ENCODE peak calls at places on chromosomes 2 and 18, in four cellular contexts. W, Q, K and R are unnamed samples.

GRCh38 chr2:120448961-120449421 is 103.1 kb downstream of the INHBB start:
- DNase-seq in W (no peak), Q (no peak), K (no peak), R (no peak)

GRCh38 chr2:184692137-184692734 is 93.9 kb downstream of the ZNF804A start:
- DNase-seq in W (no peak), Q (no peak), K (no peak), R (no peak)

GRCh38 chr2:177243476-177243875 is 21.1 kb downstream of the NFE2L2 start:
- DNase-seq in W (no peak), Q (no peak), K (no peak), R (no peak)

GRCh38 chr18:79011300-79011870 is 31.8 kb downstream of the SALL3 start:
- DNase-seq in W (no peak), Q (no peak), K (no peak), R (no peak)

GRCh38 chr2:240932001-240932723 is 26.0 kb downstream of the CROCC2 start:
- DNase-seq in W (no peak), Q (no peak), K (no peak), R (no peak)

GRCh38 chr2:239288951-239289481 is 111.8 kb downstream of the HDAC4 start:
- DNase-seq in W (no peak), Q (no peak), K (peak; percentile 58), R (no peak)

GRCh38 chr2:186770332-186770946 is 76.6 kb downstream of the FAM171B start:
- DNase-seq in W (no peak), Q (no peak), K (no peak), R (no peak)

GRCh38 chr2:240994161-240994896 is 4.1 kb upstream of the SNED1 start:
- DNase-seq in W (no peak), Q (no peak), K (no peak), R (no peak)

GRCh38 chr18:43789234-43790000 is 512.1 kb upstream of the SYT4 start:
- DNase-seq in W (no peak), Q (no peak), K (no peak), R (no peak)

GRCh38 chr2:177030391-177031000 is 182.1 kb upstream of the HNRNPA3 start:
- DNase-seq in W (no peak), Q (no peak), K (no peak), R (no peak)

GRCh38 chr2:73202156-73203054 is at the start of gene NOTO:
- DNase-seq in W (no peak), Q (no peak), K (peak; percentile 17), R (peak; percentile 12)

GRCh38 chr2:3433339-3433699 is 53.8 kb downstream of the TRAPPC12 start:
- DNase-seq in W (no peak), Q (no peak), K (no peak), R (no peak)